ENCODE peak calls at places on chromosomes 5 and 9, in eight cellular contexts. T is GM23248; O is astrocyte; X is EL; W is posterior vena cava; I is iris pigment epithelial cell; J is natural killer cell treated with Interleukin-12 subunit alpha and Interleukin-12 subunit beta and Interleukin-15 and Interleukin-18, amount 100 ng/mL, for 72 hours; Q is NCI-H774. P is an unnamed sample.

GRCh38 chr5:164204338-164204946 is 699.0 kb downstream of the MAT2B start:
- DNase-seq in T (peak), O (peak), X (no peak), W (no peak), I (peak), J (no peak), Q (no peak), P (peak)

GRCh38 chr5:68464424-68464823 is 248.9 kb downstream of the PIK3R1 start:
- DNase-seq in T (peak), O (peak), X (peak), W (no peak), I (peak), J (peak), Q (no peak), P (no peak)

GRCh38 chr5:42872865-42873264 is 61.2 kb upstream of the SELENOP start:
- DNase-seq in T (no peak), O (no peak), X (no peak), W (no peak), I (no peak), J (no peak), Q (no peak), P (no peak)

GRCh38 chr9:128164332-128164885 is 4.3 kb downstream of the BBLN start:
- DNase-seq in T (peak), O (peak), X (no peak), W (no peak), I (peak), J (no peak), Q (no peak), P (peak)

GRCh38 chr9:134055981-134056461 is 11.8 kb downstream of the BRD3 start:
- DNase-seq in T (peak), O (peak), X (peak), W (peak), I (peak), J (no peak), Q (no peak), P (peak)

GRCh38 chr9:104992696-104993095 is 64.7 kb upstream of the ABCA1 start:
- DNase-seq in T (peak), O (peak), X (peak), W (no peak), I (peak), J (no peak), Q (no peak), P (no peak)

GRCh38 chr9:29928072-29928471 is 2354.8 kb upstream of the C9orf72 start:
- DNase-seq in T (no peak), O (no peak), X (no peak), W (no peak), I (no peak), J (no peak), Q (no peak), P (no peak)

GRCh38 chr9:34338664-34339063 is 9.3 kb downstream of the NUDT2 start:
- DNase-seq in T (no peak), O (no peak), X (no peak), W (no peak), I (no peak), J (no peak), Q (no peak), P (no peak)

GRCh38 chr9:83220737-83221136 is 157.8 kb upstream of the RASEF start:
- DNase-seq in T (peak), O (peak), X (peak), W (no peak), I (peak), J (no peak), Q (no peak), P (peak)

GRCh38 chr5:39519566-39520231 is 94.9 kb upstream of the DAB2 start:
- DNase-seq in T (peak), O (peak), X (peak), W (no peak), I (peak), J (no peak), Q (no peak), P (no peak)

GRCh38 chr5:124752854-124753720 is 6.6 kb upstream of the ZNF608 start:
- DNase-seq in T (no peak), O (no peak), X (no peak), W (no peak), I (no peak), J (no peak), Q (no peak), P (no peak)

GRCh38 chr5:171595801-171596231 is 176.4 kb downstream of the FGF18 start:
- DNase-seq in T (peak), O (peak), X (peak), W (no peak), I (peak), J (no peak), Q (no peak), P (peak)

GRCh38 chr9:96249746-96250145 is 52.2 kb downstream of the HSD17B3 start:
- DNase-seq in T (no peak), O (no peak), X (no peak), W (no peak), I (no peak), J (no peak), Q (no peak), P (no peak)

GRCh38 chr5:109939109-109939682 is 249.5 kb downstream of the MAN2A1 start:
- DNase-seq in T (peak), O (peak), X (peak), W (no peak), I (peak), J (no peak), Q (no peak), P (no peak)

P was measured in osteoblast.